ENCODE peak calls at places on chromosome 14, in nine cellular contexts. One of them, this sample, is unnamed.

GRCh38 chr14:101134161-101134631 is 230.7 kb upstream of the RTL1 start:
- DNase-seq in effector memory CD4-positive, alpha-beta T cell: no peak
- DNase-seq in uterus: no peak
- DNase-seq in lung: peak; percentile 24
- DNase-seq in colonic mucosa: no peak
- DNase-seq in heart left ventricle: no peak
- DNase-seq in naive thymus-derived CD4-positive, alpha-beta T cell: no peak
- DNase-seq in right atrium auricular region: no peak
- DNase-seq in upper lobe of left lung: no peak
- DNase-seq in this sample: no peak

GRCh38 chr14:75636100-75636692 is 24.5 kb downstream of the ERG28 start:
- DNase-seq in effector memory CD4-positive, alpha-beta T cell: no peak
- DNase-seq in uterus: no peak
- DNase-seq in lung: no peak
- DNase-seq in colonic mucosa: no peak
- DNase-seq in heart left ventricle: no peak
- DNase-seq in naive thymus-derived CD4-positive, alpha-beta T cell: no peak
- DNase-seq in right atrium auricular region: no peak
- DNase-seq in upper lobe of left lung: no peak
- DNase-seq in this sample: peak; percentile 37

GRCh38 chr14:71471604-71472003 is 460.6 kb upstream of the RGS6 start:
- DNase-seq in effector memory CD4-positive, alpha-beta T cell: no peak
- DNase-seq in uterus: no peak
- DNase-seq in lung: no peak
- DNase-seq in colonic mucosa: no peak
- DNase-seq in heart left ventricle: no peak
- DNase-seq in naive thymus-derived CD4-positive, alpha-beta T cell: no peak
- DNase-seq in right atrium auricular region: no peak
- DNase-seq in upper lobe of left lung: no peak
- DNase-seq in this sample: no peak

GRCh38 chr14:69643430-69644200 is 32.2 kb downstream of the SUSD6 start:
- DNase-seq in effector memory CD4-positive, alpha-beta T cell: no peak
- DNase-seq in uterus: peak; percentile 56
- DNase-seq in lung: peak; percentile 74
- DNase-seq in colonic mucosa: peak; percentile 87
- DNase-seq in heart left ventricle: peak; percentile 68
- DNase-seq in naive thymus-derived CD4-positive, alpha-beta T cell: no peak
- DNase-seq in right atrium auricular region: no peak
- DNase-seq in upper lobe of left lung: peak; percentile 85
- DNase-seq in this sample: no peak

GRCh38 chr14:76346391-76347160 is 29.4 kb upstream of the ESRRB start:
- DNase-seq in effector memory CD4-positive, alpha-beta T cell: no peak
- DNase-seq in uterus: no peak
- DNase-seq in lung: no peak
- DNase-seq in colonic mucosa: no peak
- DNase-seq in heart left ventricle: no peak
- DNase-seq in naive thymus-derived CD4-positive, alpha-beta T cell: no peak
- DNase-seq in right atrium auricular region: no peak
- DNase-seq in upper lobe of left lung: no peak
- DNase-seq in this sample: peak; percentile 73

GRCh38 chr14:24816929-24817637 is 183.1 kb upstream of the GZMB start:
- DNase-seq in effector memory CD4-positive, alpha-beta T cell: no peak
- DNase-seq in uterus: no peak
- DNase-seq in lung: no peak
- DNase-seq in colonic mucosa: peak; percentile 89
- DNase-seq in heart left ventricle: peak; percentile 43
- DNase-seq in naive thymus-derived CD4-positive, alpha-beta T cell: no peak
- DNase-seq in right atrium auricular region: no peak
- DNase-seq in upper lobe of left lung: no peak
- DNase-seq in this sample: no peak

GRCh38 chr14:63840981-63841380 is 11.8 kb upstream of the SYNE2 start:
- DNase-seq in effector memory CD4-positive, alpha-beta T cell: peak; percentile 39
- DNase-seq in uterus: no peak
- DNase-seq in lung: no peak
- DNase-seq in colonic mucosa: peak; percentile 64
- DNase-seq in heart left ventricle: no peak
- DNase-seq in naive thymus-derived CD4-positive, alpha-beta T cell: peak; percentile 33
- DNase-seq in right atrium auricular region: no peak
- DNase-seq in upper lobe of left lung: peak; percentile 26
- DNase-seq in this sample: peak; percentile 63

GRCh38 chr14:68143341-68143807 is 323.8 kb downstream of the RAD51B start:
- DNase-seq in effector memory CD4-positive, alpha-beta T cell: no peak
- DNase-seq in uterus: peak; percentile 89
- DNase-seq in lung: peak; percentile 58
- DNase-seq in colonic mucosa: peak; percentile 79
- DNase-seq in heart left ventricle: peak; percentile 80
- DNase-seq in naive thymus-derived CD4-positive, alpha-beta T cell: no peak
- DNase-seq in right atrium auricular region: peak; percentile 82
- DNase-seq in upper lobe of left lung: peak; percentile 29
- DNase-seq in this sample: no peak

GRCh38 chr14:23125933-23126524 is 7.0 kb upstream of the CEBPE start:
- DNase-seq in effector memory CD4-positive, alpha-beta T cell: no peak
- DNase-seq in uterus: peak; percentile 54
- DNase-seq in lung: no peak
- DNase-seq in colonic mucosa: no peak
- DNase-seq in heart left ventricle: no peak
- DNase-seq in naive thymus-derived CD4-positive, alpha-beta T cell: no peak
- DNase-seq in right atrium auricular region: no peak
- DNase-seq in upper lobe of left lung: no peak
- DNase-seq in this sample: no peak

GRCh38 chr14:50984061-50984710 is 39.9 kb upstream of the PYGL start:
- DNase-seq in effector memory CD4-positive, alpha-beta T cell: no peak
- DNase-seq in uterus: no peak
- DNase-seq in lung: no peak
- DNase-seq in colonic mucosa: no peak
- DNase-seq in heart left ventricle: no peak
- DNase-seq in naive thymus-derived CD4-positive, alpha-beta T cell: no peak
- DNase-seq in right atrium auricular region: no peak
- DNase-seq in upper lobe of left lung: no peak
- DNase-seq in this sample: no peak
- H3K27ac ChIP-seq in effector memory CD4-positive, alpha-beta T cell: no peak overlapping the region
- H3K27ac ChIP-seq in uterus: no peak overlapping the region
- H3K27ac ChIP-seq in lung: no peak overlapping the region
- H3K27ac ChIP-seq in colonic mucosa: no peak overlapping the region
- H3K27ac ChIP-seq in heart left ventricle: no peak overlapping the region
- H3K27ac ChIP-seq in naive thymus-derived CD4-positive, alpha-beta T cell: no peak overlapping the region
- H3K27ac ChIP-seq in right atrium auricular region: no peak overlapping the region
- H3K27ac ChIP-seq in upper lobe of left lung: no peak overlapping the region
- H3K27ac ChIP-seq in this sample: no peak overlapping the region

DNA sequence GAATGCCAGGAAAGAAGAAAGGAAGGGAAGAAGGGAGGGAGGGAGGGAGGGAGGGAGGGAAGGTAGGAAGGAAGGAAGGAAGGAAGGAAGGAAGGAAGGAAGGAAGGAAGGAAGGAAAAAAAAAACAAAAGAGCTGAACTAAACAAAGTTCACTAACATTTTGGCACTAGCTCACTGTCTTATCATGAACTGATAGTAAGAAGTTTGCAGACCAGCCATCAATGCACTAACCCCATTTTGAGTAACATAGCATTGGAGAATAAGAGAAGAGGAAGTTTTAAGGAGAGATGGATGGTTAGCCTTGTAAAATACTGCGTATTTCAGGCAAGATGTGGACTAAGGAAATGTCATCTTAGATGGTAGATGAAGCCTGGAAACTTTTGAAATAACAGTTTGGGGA is 1136.0 kb downstream of the FLRT2 start:
- DNase-seq in effector memory CD4-positive, alpha-beta T cell: no peak
- DNase-seq in uterus: no peak
- DNase-seq in lung: no peak
- DNase-seq in colonic mucosa: no peak
- DNase-seq in heart left ventricle: no peak
- DNase-seq in naive thymus-derived CD4-positive, alpha-beta T cell: no peak
- DNase-seq in right atrium auricular region: no peak
- DNase-seq in upper lobe of left lung: no peak
- DNase-seq in this sample: no peak
- H3K27ac ChIP-seq in effector memory CD4-positive, alpha-beta T cell: no peak overlapping the region
- H3K27ac ChIP-seq in uterus: no peak overlapping the region
- H3K27ac ChIP-seq in lung: no peak overlapping the region
- H3K27ac ChIP-seq in colonic mucosa: no peak overlapping the region
- H3K27ac ChIP-seq in heart left ventricle: no peak overlapping the region
- H3K27ac ChIP-seq in naive thymus-derived CD4-positive, alpha-beta T cell: no peak overlapping the region
- H3K27ac ChIP-seq in right atrium auricular region: no peak overlapping the region
- H3K27ac ChIP-seq in upper lobe of left lung: no peak overlapping the region
- H3K27ac ChIP-seq in this sample: no peak overlapping the region

GRCh38 chr14:35368139-35368460 is 36.4 kb downstream of the NFKBIA start:
- DNase-seq in effector memory CD4-positive, alpha-beta T cell: no peak
- DNase-seq in uterus: no peak
- DNase-seq in lung: no peak
- DNase-seq in colonic mucosa: no peak
- DNase-seq in heart left ventricle: no peak
- DNase-seq in naive thymus-derived CD4-positive, alpha-beta T cell: no peak
- DNase-seq in right atrium auricular region: no peak
- DNase-seq in upper lobe of left lung: no peak
- DNase-seq in this sample: no peak
- H3K27ac ChIP-seq in effector memory CD4-positive, alpha-beta T cell: no peak overlapping the region
- H3K27ac ChIP-seq in uterus: no peak overlapping the region
- H3K27ac ChIP-seq in lung: no peak overlapping the region
- H3K27ac ChIP-seq in colonic mucosa: no peak overlapping the region
- H3K27ac ChIP-seq in heart left ventricle: no peak overlapping the region
- H3K27ac ChIP-seq in naive thymus-derived CD4-positive, alpha-beta T cell: no peak overlapping the region
- H3K27ac ChIP-seq in right atrium auricular region: no peak overlapping the region
- H3K27ac ChIP-seq in upper lobe of left lung: no peak overlapping the region
- H3K27ac ChIP-seq in this sample: no peak overlapping the region

GRCh38 chr14:53306267-53306721 is 153.2 kb upstream of the DDHD1 start:
- DNase-seq in effector memory CD4-positive, alpha-beta T cell: peak; percentile 2
- DNase-seq in uterus: peak; percentile 84
- DNase-seq in lung: peak; percentile 39
- DNase-seq in colonic mucosa: peak; percentile 33
- DNase-seq in heart left ventricle: peak; percentile 52
- DNase-seq in naive thymus-derived CD4-positive, alpha-beta T cell: peak; percentile 27
- DNase-seq in right atrium auricular region: no peak
- DNase-seq in upper lobe of left lung: peak; percentile 53
- DNase-seq in this sample: peak; percentile 18

GRCh38 chr14:53310412-53310811 is 157.3 kb upstream of the DDHD1 start:
- DNase-seq in effector memory CD4-positive, alpha-beta T cell: no peak
- DNase-seq in uterus: no peak
- DNase-seq in lung: no peak
- DNase-seq in colonic mucosa: no peak
- DNase-seq in heart left ventricle: no peak
- DNase-seq in naive thymus-derived CD4-positive, alpha-beta T cell: no peak
- DNase-seq in right atrium auricular region: no peak
- DNase-seq in upper lobe of left lung: no peak
- DNase-seq in this sample: no peak

GRCh38 chr14:53306926-53307325 is 153.8 kb upstream of the DDHD1 start:
- DNase-seq in effector memory CD4-positive, alpha-beta T cell: no peak
- DNase-seq in uterus: peak; percentile 31
- DNase-seq in lung: no peak
- DNase-seq in colonic mucosa: no peak
- DNase-seq in heart left ventricle: no peak
- DNase-seq in naive thymus-derived CD4-positive, alpha-beta T cell: no peak
- DNase-seq in right atrium auricular region: no peak
- DNase-seq in upper lobe of left lung: no peak
- DNase-seq in this sample: no peak

DNA sequence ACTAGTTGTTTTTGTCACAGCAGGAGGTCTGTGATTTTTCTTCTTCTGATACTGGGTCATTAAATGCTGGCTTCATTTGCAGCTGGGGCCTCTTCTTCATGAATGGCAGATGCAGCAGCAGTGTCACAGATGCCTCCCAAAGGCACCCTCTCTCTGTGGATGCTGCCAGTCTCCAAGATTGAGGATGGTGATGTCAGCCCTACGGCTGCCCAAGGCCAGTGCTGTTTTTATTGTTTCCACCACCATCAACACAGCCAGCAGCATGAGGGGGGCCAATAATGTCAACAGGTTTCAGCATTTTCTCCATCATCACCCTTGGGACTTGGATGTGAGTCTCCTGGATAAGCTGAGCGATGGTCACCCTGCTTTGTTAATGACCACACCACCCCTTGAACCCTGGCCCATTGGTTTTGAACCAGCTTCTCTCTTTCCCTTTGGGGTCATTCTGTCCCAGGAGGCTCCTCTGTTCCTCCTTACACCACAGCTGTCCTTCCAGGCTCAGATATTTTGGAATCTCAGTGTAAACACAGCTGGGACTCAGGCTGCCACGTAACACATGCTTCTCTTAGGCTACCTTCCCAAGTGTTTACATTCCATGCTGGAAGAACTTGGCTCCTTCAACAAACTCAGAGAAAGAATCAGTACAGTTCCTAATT is 151.7 kb upstream of the DDHD1 start:
- DNase-seq in effector memory CD4-positive, alpha-beta T cell: no peak
- DNase-seq in uterus: no peak
- DNase-seq in lung: no peak
- DNase-seq in colonic mucosa: no peak
- DNase-seq in heart left ventricle: no peak
- DNase-seq in naive thymus-derived CD4-positive, alpha-beta T cell: no peak
- DNase-seq in right atrium auricular region: no peak
- DNase-seq in upper lobe of left lung: no peak
- DNase-seq in this sample: no peak
- H3K27ac ChIP-seq in effector memory CD4-positive, alpha-beta T cell: no peak overlapping the region
- H3K27ac ChIP-seq in uterus: no peak overlapping the region
- H3K27ac ChIP-seq in lung: no peak overlapping the region
- H3K27ac ChIP-seq in colonic mucosa: no peak overlapping the region
- H3K27ac ChIP-seq in heart left ventricle: no peak overlapping the region
- H3K27ac ChIP-seq in naive thymus-derived CD4-positive, alpha-beta T cell: no peak overlapping the region
- H3K27ac ChIP-seq in right atrium auricular region: no peak overlapping the region
- H3K27ac ChIP-seq in upper lobe of left lung: no peak overlapping the region
- H3K27ac ChIP-seq in this sample: no peak overlapping the region